ENCODE peak calls at places on chromosomes 12 and 14, in six cellular contexts. One of them, this sample, is unnamed.

GRCh38 chr14:99268776-99269510 is 3.1 kb downstream of the BCL11B start:
- DNase-seq in NCI-H1092 treated with DMSO at 0.1 percent for 48 hours: peak
- DNase-seq in omental fat pad: no peak
- DNase-seq in HTR-8/SVneo: no peak
- DNase-seq in stimulated activated CD4-positive, alpha-beta T cell treated with anti-CD3 and anti-CD28 coated beads, Interleukin-15, amount 100 ng/mL, for 1 hour: no peak
- DNase-seq in cardiac muscle cell: no peak
- DNase-seq in this sample: no peak

GRCh38 chr14:79304279-79304678 is 907.0 kb downstream of the DIO2 start:
- DNase-seq in HTR-8/SVneo: no peak
- DNase-seq in stimulated activated CD4-positive, alpha-beta T cell treated with anti-CD3 and anti-CD28 coated beads, Interleukin-15, amount 100 ng/mL, for 1 hour: no peak
- DNase-seq in omental fat pad: no peak
- DNase-seq in NCI-H1092 treated with DMSO at 0.1 percent for 48 hours: no peak
- DNase-seq in cardiac muscle cell: no peak
- DNase-seq in this sample: no peak

GRCh38 chr12:12790956-12791355 is 5.5 kb downstream of the APOLD1 start:
- DNase-seq in omental fat pad: no peak
- DNase-seq in stimulated activated CD4-positive, alpha-beta T cell treated with anti-CD3 and anti-CD28 coated beads, Interleukin-15, amount 100 ng/mL, for 1 hour: no peak
- DNase-seq in cardiac muscle cell: no peak
- DNase-seq in NCI-H1092 treated with DMSO at 0.1 percent for 48 hours: no peak
- DNase-seq in HTR-8/SVneo: no peak
- DNase-seq in this sample: no peak

GRCh38 chr14:104287301-104288009 is 149.1 kb downstream of the KIF26A start:
- DNase-seq in NCI-H1092 treated with DMSO at 0.1 percent for 48 hours: no peak
- DNase-seq in omental fat pad: no peak
- DNase-seq in cardiac muscle cell: no peak
- DNase-seq in stimulated activated CD4-positive, alpha-beta T cell treated with anti-CD3 and anti-CD28 coated beads, Interleukin-15, amount 100 ng/mL, for 1 hour: no peak
- DNase-seq in HTR-8/SVneo: no peak
- DNase-seq in this sample: no peak

GRCh38 chr12:89346741-89347324 is 5.5 kb downstream of the DUSP6 start:
- DNase-seq in NCI-H1092 treated with DMSO at 0.1 percent for 48 hours: peak
- DNase-seq in stimulated activated CD4-positive, alpha-beta T cell treated with anti-CD3 and anti-CD28 coated beads, Interleukin-15, amount 100 ng/mL, for 1 hour: no peak
- DNase-seq in HTR-8/SVneo: no peak
- DNase-seq in cardiac muscle cell: peak
- DNase-seq in omental fat pad: no peak
- DNase-seq in this sample: no peak

GRCh38 chr12:122819209-122819805 is 15.9 kb upstream of the HIP1R start:
- DNase-seq in NCI-H1092 treated with DMSO at 0.1 percent for 48 hours: no peak
- DNase-seq in stimulated activated CD4-positive, alpha-beta T cell treated with anti-CD3 and anti-CD28 coated beads, Interleukin-15, amount 100 ng/mL, for 1 hour: no peak
- DNase-seq in HTR-8/SVneo: no peak
- DNase-seq in cardiac muscle cell: no peak
- DNase-seq in omental fat pad: no peak
- DNase-seq in this sample: no peak

GRCh38 chr12:22318122-22318737 is 16.3 kb downstream of the ST8SIA1 start:
- DNase-seq in stimulated activated CD4-positive, alpha-beta T cell treated with anti-CD3 and anti-CD28 coated beads, Interleukin-15, amount 100 ng/mL, for 1 hour: no peak
- DNase-seq in HTR-8/SVneo: no peak
- DNase-seq in NCI-H1092 treated with DMSO at 0.1 percent for 48 hours: no peak
- DNase-seq in omental fat pad: no peak
- DNase-seq in cardiac muscle cell: no peak
- DNase-seq in this sample: no peak

GRCh38 chr14:22226381-22226780 is 362.6 kb downstream of the DAD1 start:
- DNase-seq in stimulated activated CD4-positive, alpha-beta T cell treated with anti-CD3 and anti-CD28 coated beads, Interleukin-15, amount 100 ng/mL, for 1 hour: no peak
- DNase-seq in HTR-8/SVneo: no peak
- DNase-seq in NCI-H1092 treated with DMSO at 0.1 percent for 48 hours: no peak
- DNase-seq in omental fat pad: no peak
- DNase-seq in cardiac muscle cell: no peak
- DNase-seq in this sample: no peak

This sample was measured in neural crest cell.